ENCODE peak calls at places on chromosomes 11 and 22, in nine cellular contexts. One of them, this sample, is unnamed.

GRCh38 chr11:22703040-22703439 is 36.6 kb downstream of the GAS2 start:
- DNase-seq in dorsolateral prefrontal cortex: no peak
- DNase-seq in B cell: no peak
- DNase-seq in fibroblast of the aortic adventitia: peak
- DNase-seq in Caco-2: peak
- DNase-seq in NB4: no peak
- DNase-seq in stomach: no peak
- DNase-seq in breast epithelium: no peak
- DNase-seq in hepatocyte: peak
- DNase-seq in this sample: no peak

GRCh38 chr11:26992031-26992541 is 1.8 kb upstream of the FIBIN start:
- DNase-seq in dorsolateral prefrontal cortex: no peak
- DNase-seq in B cell: no peak
- DNase-seq in fibroblast of the aortic adventitia: peak
- DNase-seq in Caco-2: no peak
- DNase-seq in NB4: peak
- DNase-seq in stomach: no peak
- DNase-seq in breast epithelium: no peak
- DNase-seq in hepatocyte: no peak
- DNase-seq in this sample: no peak

GRCh38 chr22:46654927-46655595 is 34.9 kb downstream of the GRAMD4 start:
- DNase-seq in dorsolateral prefrontal cortex: no peak
- DNase-seq in B cell: no peak
- DNase-seq in fibroblast of the aortic adventitia: no peak
- DNase-seq in Caco-2: no peak
- DNase-seq in NB4: no peak
- DNase-seq in stomach: no peak
- DNase-seq in breast epithelium: no peak
- DNase-seq in hepatocyte: no peak
- DNase-seq in this sample: no peak

GRCh38 chr22:23984430-23984829 is 4.5 kb downstream of the GSTT2 start:
- DNase-seq in dorsolateral prefrontal cortex: no peak
- DNase-seq in B cell: peak
- DNase-seq in fibroblast of the aortic adventitia: peak
- DNase-seq in Caco-2: peak
- DNase-seq in NB4: peak
- DNase-seq in stomach: no peak
- DNase-seq in breast epithelium: no peak
- DNase-seq in hepatocyte: no peak
- DNase-seq in this sample: no peak

GRCh38 chr11:20125927-20126326 is 34.3 kb downstream of the DBX1 start:
- DNase-seq in dorsolateral prefrontal cortex: no peak
- DNase-seq in B cell: no peak
- DNase-seq in fibroblast of the aortic adventitia: peak
- DNase-seq in Caco-2: no peak
- DNase-seq in NB4: no peak
- DNase-seq in stomach: no peak
- DNase-seq in breast epithelium: no peak
- DNase-seq in hepatocyte: no peak
- DNase-seq in this sample: no peak

GRCh38 chr22:44127353-44127752 is 53.4 kb upstream of the PARVG start:
- DNase-seq in dorsolateral prefrontal cortex: no peak
- DNase-seq in B cell: no peak
- DNase-seq in fibroblast of the aortic adventitia: peak
- DNase-seq in Caco-2: no peak
- DNase-seq in NB4: peak
- DNase-seq in stomach: no peak
- DNase-seq in breast epithelium: no peak
- DNase-seq in hepatocyte: no peak
- DNase-seq in this sample: no peak

GRCh38 chr22:45918455-45919370 is 58.2 kb downstream of the WNT7B start:
- DNase-seq in dorsolateral prefrontal cortex: no peak
- DNase-seq in B cell: no peak
- DNase-seq in fibroblast of the aortic adventitia: no peak
- DNase-seq in Caco-2: no peak
- DNase-seq in NB4: peak
- DNase-seq in stomach: peak
- DNase-seq in breast epithelium: peak
- DNase-seq in hepatocyte: no peak
- DNase-seq in this sample: peak

GRCh38 chr11:121249039-121249663 is 43.4 kb upstream of the SC5D start:
- DNase-seq in dorsolateral prefrontal cortex: no peak
- DNase-seq in B cell: no peak
- DNase-seq in fibroblast of the aortic adventitia: peak
- DNase-seq in Caco-2: no peak
- DNase-seq in NB4: peak
- DNase-seq in stomach: no peak
- DNase-seq in breast epithelium: no peak
- DNase-seq in hepatocyte: peak
- DNase-seq in this sample: no peak

GRCh38 chr11:58926695-58927094 is 12.6 kb upstream of the GLYATL1 start:
- DNase-seq in dorsolateral prefrontal cortex: no peak
- DNase-seq in B cell: no peak
- DNase-seq in fibroblast of the aortic adventitia: peak
- DNase-seq in Caco-2: no peak
- DNase-seq in NB4: no peak
- DNase-seq in stomach: no peak
- DNase-seq in breast epithelium: no peak
- DNase-seq in hepatocyte: peak
- DNase-seq in this sample: no peak

GRCh38 chr22:31776231-31776630 is 22.4 kb downstream of the DEPDC5 start:
- DNase-seq in dorsolateral prefrontal cortex: no peak
- DNase-seq in B cell: no peak
- DNase-seq in fibroblast of the aortic adventitia: no peak
- DNase-seq in Caco-2: no peak
- DNase-seq in NB4: no peak
- DNase-seq in stomach: no peak
- DNase-seq in breast epithelium: no peak
- DNase-seq in hepatocyte: no peak
- DNase-seq in this sample: no peak

GRCh38 chr11:103624708-103625623 is 411.5 kb upstream of the DDI1 start:
- DNase-seq in dorsolateral prefrontal cortex: no peak
- DNase-seq in B cell: no peak
- DNase-seq in fibroblast of the aortic adventitia: peak
- DNase-seq in Caco-2: no peak
- DNase-seq in NB4: no peak
- DNase-seq in stomach: no peak
- DNase-seq in breast epithelium: no peak
- DNase-seq in hepatocyte: no peak
- DNase-seq in this sample: no peak

DNA sequence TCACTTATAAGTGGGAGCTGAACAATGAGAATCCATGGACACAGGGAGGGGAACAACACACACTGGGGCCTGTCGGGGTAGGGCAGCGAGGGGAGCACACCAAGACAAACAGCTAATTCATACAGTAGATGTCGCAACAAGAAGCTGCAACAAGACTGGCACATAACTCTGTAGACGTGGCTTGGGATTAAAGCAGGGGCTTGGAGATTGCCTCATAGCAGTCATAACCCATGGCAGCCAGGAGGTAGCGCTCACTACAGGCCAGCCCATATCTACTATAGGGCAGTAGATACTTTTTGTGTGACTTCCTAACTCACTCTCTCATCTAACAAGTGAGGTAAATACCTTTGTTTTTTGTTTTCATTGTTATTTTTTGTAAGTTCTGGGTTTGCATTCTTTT is 1.7 kb upstream of the OR9G4 start:
- DNase-seq in dorsolateral prefrontal cortex: no peak
- DNase-seq in B cell: no peak
- DNase-seq in fibroblast of the aortic adventitia: no peak
- DNase-seq in Caco-2: no peak
- DNase-seq in NB4: peak
- DNase-seq in stomach: no peak
- DNase-seq in breast epithelium: no peak
- DNase-seq in hepatocyte: no peak
- DNase-seq in this sample: no peak
- TF ChIP-seq CTCF in dorsolateral prefrontal cortex: no peak
- TF ChIP-seq CTCF in B cell: no peak
- TF ChIP-seq CTCF in fibroblast of the aortic adventitia: no peak
- TF ChIP-seq CTCF in Caco-2: no peak
- TF ChIP-seq CTCF in NB4: peak
- TF ChIP-seq CTCF in stomach: no peak
- TF ChIP-seq CTCF in breast epithelium: no peak
- TF ChIP-seq CTCF in hepatocyte: no peak
- TF ChIP-seq CTCF in this sample: no peak

DNA sequence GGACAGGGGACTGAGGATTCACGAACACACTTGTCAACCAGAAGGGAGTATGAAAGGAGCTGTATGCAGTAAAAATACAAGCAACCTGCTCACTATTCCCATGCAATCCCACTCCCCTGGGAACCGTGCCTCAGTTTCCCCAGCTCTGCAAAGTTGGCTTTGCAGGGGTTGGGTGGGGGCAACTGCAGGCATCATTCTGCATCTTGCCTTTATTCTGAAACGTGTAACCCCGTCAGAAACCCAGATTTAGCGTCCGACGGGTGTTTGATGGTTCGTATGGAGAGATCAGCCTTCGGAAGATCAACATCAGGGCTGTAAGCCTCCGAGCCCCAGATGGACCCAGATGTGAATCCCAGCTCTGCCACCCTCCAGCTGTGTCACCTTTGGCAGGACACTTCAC is 3.6 kb downstream of the CYTH4 start:
- DNase-seq in dorsolateral prefrontal cortex: no peak
- DNase-seq in B cell: no peak
- DNase-seq in fibroblast of the aortic adventitia: no peak
- DNase-seq in Caco-2: no peak
- DNase-seq in NB4: no peak
- DNase-seq in stomach: no peak
- DNase-seq in breast epithelium: no peak
- DNase-seq in hepatocyte: no peak
- DNase-seq in this sample: no peak
- TF ChIP-seq CTCF in dorsolateral prefrontal cortex: no peak
- TF ChIP-seq CTCF in B cell: no peak
- TF ChIP-seq CTCF in fibroblast of the aortic adventitia: no peak
- TF ChIP-seq CTCF in Caco-2: no peak
- TF ChIP-seq CTCF in NB4: no peak
- TF ChIP-seq CTCF in stomach: no peak
- TF ChIP-seq CTCF in breast epithelium: no peak
- TF ChIP-seq CTCF in hepatocyte: no peak
- TF ChIP-seq CTCF in this sample: no peak

GRCh38 chr11:14336507-14337503 is 22.2 kb downstream of the RRAS2 start:
- DNase-seq in dorsolateral prefrontal cortex: no peak
- DNase-seq in B cell: no peak
- DNase-seq in fibroblast of the aortic adventitia: peak
- DNase-seq in Caco-2: no peak
- DNase-seq in NB4: no peak
- DNase-seq in stomach: no peak
- DNase-seq in breast epithelium: no peak
- DNase-seq in hepatocyte: no peak
- DNase-seq in this sample: no peak

GRCh38 chr11:14339356-14339755 is 19.6 kb downstream of the RRAS2 start:
- DNase-seq in dorsolateral prefrontal cortex: no peak
- DNase-seq in B cell: no peak
- DNase-seq in fibroblast of the aortic adventitia: no peak
- DNase-seq in Caco-2: no peak
- DNase-seq in NB4: no peak
- DNase-seq in stomach: no peak
- DNase-seq in breast epithelium: no peak
- DNase-seq in hepatocyte: no peak
- DNase-seq in this sample: no peak

GRCh38 chr11:14334193-14334592 is 24.8 kb downstream of the RRAS2 start:
- DNase-seq in dorsolateral prefrontal cortex: no peak
- DNase-seq in B cell: no peak
- DNase-seq in fibroblast of the aortic adventitia: no peak
- DNase-seq in Caco-2: no peak
- DNase-seq in NB4: no peak
- DNase-seq in stomach: no peak
- DNase-seq in breast epithelium: no peak
- DNase-seq in hepatocyte: no peak
- DNase-seq in this sample: no peak

GRCh38 chr11:14334893-14335292 is 24.1 kb downstream of the RRAS2 start:
- DNase-seq in dorsolateral prefrontal cortex: no peak
- DNase-seq in B cell: no peak
- DNase-seq in fibroblast of the aortic adventitia: no peak
- DNase-seq in Caco-2: no peak
- DNase-seq in NB4: no peak
- DNase-seq in stomach: no peak
- DNase-seq in breast epithelium: no peak
- DNase-seq in hepatocyte: no peak
- DNase-seq in this sample: no peak

GRCh38 chr11:14335712-14336111 is 23.3 kb downstream of the RRAS2 start:
- DNase-seq in dorsolateral prefrontal cortex: no peak
- DNase-seq in B cell: no peak
- DNase-seq in fibroblast of the aortic adventitia: no peak
- DNase-seq in Caco-2: no peak
- DNase-seq in NB4: no peak
- DNase-seq in stomach: no peak
- DNase-seq in breast epithelium: no peak
- DNase-seq in hepatocyte: no peak
- DNase-seq in this sample: no peak
- TF ChIP-seq CTCF in dorsolateral prefrontal cortex: no peak
- TF ChIP-seq CTCF in B cell: no peak
- TF ChIP-seq CTCF in fibroblast of the aortic adventitia: no peak
- TF ChIP-seq CTCF in Caco-2: no peak
- TF ChIP-seq CTCF in NB4: no peak
- TF ChIP-seq CTCF in stomach: no peak
- TF ChIP-seq CTCF in breast epithelium: no peak
- TF ChIP-seq CTCF in hepatocyte: no peak
- TF ChIP-seq CTCF in this sample: no peak

DNA sequence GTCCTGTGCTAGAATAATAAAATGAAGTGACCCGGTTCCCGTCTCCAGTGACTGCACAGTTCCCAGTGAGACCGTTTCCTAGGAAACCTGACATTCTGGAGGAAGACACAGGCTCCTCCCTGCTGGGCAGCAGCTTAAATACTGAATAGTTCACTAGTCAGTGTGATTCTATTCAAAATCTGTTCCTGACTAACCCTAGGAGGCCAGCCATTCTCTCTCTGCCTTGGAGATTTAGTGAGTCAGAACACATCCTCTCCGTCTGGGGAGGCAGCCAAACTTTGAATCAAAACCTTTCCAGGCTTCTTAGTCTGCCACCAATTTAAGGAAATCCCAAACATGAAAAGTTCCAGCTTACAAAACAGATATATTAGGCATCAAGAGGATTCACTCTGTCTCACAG is 11.2 kb downstream of the TRIM66 start:
- DNase-seq in dorsolateral prefrontal cortex: no peak
- DNase-seq in B cell: no peak
- DNase-seq in fibroblast of the aortic adventitia: peak
- DNase-seq in Caco-2: no peak
- DNase-seq in NB4: no peak
- DNase-seq in stomach: no peak
- DNase-seq in breast epithelium: no peak
- DNase-seq in hepatocyte: peak
- DNase-seq in this sample: no peak
- TF ChIP-seq CTCF in dorsolateral prefrontal cortex: no peak
- TF ChIP-seq CTCF in B cell: no peak
- TF ChIP-seq CTCF in fibroblast of the aortic adventitia: no peak
- TF ChIP-seq CTCF in Caco-2: no peak
- TF ChIP-seq CTCF in NB4: no peak
- TF ChIP-seq CTCF in stomach: no peak
- TF ChIP-seq CTCF in breast epithelium: no peak
- TF ChIP-seq CTCF in hepatocyte: no peak
- TF ChIP-seq CTCF in this sample: no peak

DNA sequence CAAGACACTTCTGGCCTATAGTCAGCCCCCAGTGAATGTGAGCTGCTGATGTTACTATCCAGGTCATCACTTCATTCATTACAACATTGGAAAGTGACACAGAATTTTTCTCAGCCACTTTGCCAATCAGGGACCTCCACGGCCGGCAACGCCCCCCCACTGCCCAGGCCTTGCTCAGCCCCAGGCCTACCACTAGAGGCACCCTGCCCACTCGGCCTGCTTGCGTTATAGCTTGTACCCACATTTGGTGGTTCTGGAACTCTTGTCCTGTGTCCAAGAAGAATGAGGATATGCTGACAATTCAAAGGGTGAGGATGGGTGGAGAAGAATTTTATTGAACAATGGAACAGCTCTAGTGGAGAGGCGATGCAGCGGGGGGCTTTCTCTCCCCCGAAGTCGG is 96.2 kb downstream of the TSPAN18 start:
- DNase-seq in dorsolateral prefrontal cortex: no peak
- DNase-seq in B cell: no peak
- DNase-seq in fibroblast of the aortic adventitia: no peak
- DNase-seq in Caco-2: no peak
- DNase-seq in NB4: no peak
- DNase-seq in stomach: no peak
- DNase-seq in breast epithelium: no peak
- DNase-seq in hepatocyte: peak
- DNase-seq in this sample: no peak
- TF ChIP-seq CTCF in dorsolateral prefrontal cortex: no peak
- TF ChIP-seq CTCF in B cell: no peak
- TF ChIP-seq CTCF in fibroblast of the aortic adventitia: peak
- TF ChIP-seq CTCF in Caco-2: no peak
- TF ChIP-seq CTCF in NB4: peak
- TF ChIP-seq CTCF in stomach: no peak
- TF ChIP-seq CTCF in breast epithelium: no peak
- TF ChIP-seq CTCF in hepatocyte: peak
- TF ChIP-seq CTCF in this sample: no peak